ENCODE peak calls at places on chromosomes 7 and 10, in four cellular contexts. A, W, N and F are unnamed samples.

GRCh38 chr7:128006550-128007292 is 24.5 kb downstream of the LRRC4 start:
- DNase-seq in A (no peak), W (no peak), N (no peak), F (no peak)

GRCh38 chr7:29099896-29100847 is 46.2 kb downstream of the CPVL start:
- DNase-seq in A (no peak), W (no peak), N (no peak), F (no peak)

GRCh38 chr10:60422809-60423208 is 33.1 kb upstream of the ANK3 start:
- DNase-seq in A (no peak), W (no peak), N (no peak), F (no peak)

GRCh38 chr7:159201722-159202330 is 57.2 kb upstream of the VIPR2 start:
- DNase-seq in A (no peak), W (no peak), N (no peak), F (no peak)

GRCh38 chr10:71234970-71235681 is 22.8 kb downstream of the UNC5B start:
- DNase-seq in A (peak), W (no peak), N (peak), F (no peak)

GRCh38 chr7:74479961-74480829 is 26.5 kb downstream of the GTF2IRD1 start:
- DNase-seq in A (peak), W (no peak), N (peak), F (peak)

GRCh38 chr7:120521761-120522737 is 249.1 kb downstream of the KCND2 start:
- DNase-seq in A (no peak), W (no peak), N (no peak), F (no peak)

GRCh38 chr10:29345144-29345892 is 56.4 kb downstream of the LYZL1 start:
- DNase-seq in A (no peak), W (no peak), N (no peak), F (no peak)

GRCh38 chr7:148148456-148148855 is 442.1 kb upstream of the C7orf33 start:
- DNase-seq in A (no peak), W (no peak), N (no peak), F (no peak)

GRCh38 chr7:84102213-84102612 is 92.4 kb downstream of the SEMA3A start:
- DNase-seq in A (peak), W (no peak), N (no peak), F (no peak)

GRCh38 chr7:93985101-93985500 is 19.1 kb downstream of the BET1 start:
- DNase-seq in A (peak), W (no peak), N (no peak), F (no peak)

GRCh38 chr7:88146611-88147010 is 73.2 kb downstream of the SRI start:
- DNase-seq in A (no peak), W (no peak), N (no peak), F (no peak)

GRCh38 chr7:29208410-29209250 is 14.1 kb downstream of the CHN2 start:
- DNase-seq in A (no peak), W (no peak), N (no peak), F (no peak)

GRCh38 chr10:95214793-95215192 is 20.8 kb downstream of the ACSM6 start:
- DNase-seq in A (no peak), W (no peak), N (no peak), F (no peak)

GRCh38 chr10:103676851-103677417 is 178.4 kb downstream of the SH3PXD2A start:
- DNase-seq in A (peak), W (no peak), N (no peak), F (no peak)

GRCh38 chr10:62081322-62081945 is 179.9 kb downstream of the ARID5B start:
- DNase-seq in A (peak), W (no peak), N (no peak), F (no peak)